ENCODE peak calls at places on chromosome 12, in four cellular contexts. Z, Y, J and S are unnamed samples.

GRCh38 chr12:5898874-5899273 is 46.2 kb downstream of the ANO2 start:
- ATAC-seq in Z (no peak), Y (no peak), J (no peak), S (no peak)

GRCh38 chr12:111404362-111405148 is 1.2 kb upstream of the SH2B3 start:
- ATAC-seq in Z (no peak), Y (peak; percentile 12), J (peak; percentile 57), S (no peak)

GRCh38 chr12:46212108-46212982 is 56.5 kb downstream of the SLC38A1 start:
- ATAC-seq in Z (no peak), Y (no peak), J (no peak), S (peak; percentile 28)

GRCh38 chr12:112005419-112006395 is 7.3 kb downstream of the TMEM116 start:
- ATAC-seq in Z (peak; percentile 88), Y (peak; percentile 88), J (peak; percentile 88), S (no peak)

GRCh38 chr12:107372229-107372658 is 278.9 kb upstream of the CRY1 start:
- ATAC-seq in Z (no peak), Y (no peak), J (no peak), S (no peak)

GRCh38 chr12:31658743-31659086 is 773 bp upstream of the ETFBKMT start:
- ATAC-seq in Z (no peak), Y (peak; percentile 5), J (peak; percentile 1), S (peak; percentile 2)

GRCh38 chr12:43063642-43064041 is 474.1 kb upstream of the PRICKLE1 start:
- ATAC-seq in Z (no peak), Y (no peak), J (no peak), S (no peak)

GRCh38 chr12:23950775-23951391 is 1.4 kb upstream of the SOX5 start:
- ATAC-seq in Z (peak; percentile 59), Y (peak; percentile 62), J (peak; percentile 77), S (peak; percentile 23)

GRCh38 chr12:71954040-71954649 is 15.5 kb downstream of the TPH2 start:
- ATAC-seq in Z (no peak), Y (no peak), J (no peak), S (no peak)

GRCh38 chr12:14621821-14622220 is 54.1 kb upstream of the PLBD1 start:
- ATAC-seq in Z (no peak), Y (no peak), J (no peak), S (no peak)

GRCh38 chr12:92905811-92906554 is 23.1 kb downstream of the EEA1 start:
- ATAC-seq in Z (no peak), Y (no peak), J (no peak), S (no peak)

GRCh38 chr12:77808534-77808933 is 22.2 kb upstream of the NAV3 start:
- ATAC-seq in Z (no peak), Y (no peak), J (no peak), S (no peak)

GRCh38 chr12:121283388-121283787 is 13.1 kb downstream of the CAMKK2 start:
- ATAC-seq in Z (no peak), Y (no peak), J (peak; percentile 31), S (no peak)

GRCh38 chr12:121107681-121108080 is 25.0 kb upstream of the P2RX7 start:
- ATAC-seq in Z (no peak), Y (no peak), J (no peak), S (no peak)

GRCh38 chr12:117025481-117026151 is 73.6 kb downstream of the TESC start:
- ATAC-seq in Z (peak; percentile 70), Y (peak; percentile 92), J (peak; percentile 96), S (peak; percentile 74)

GRCh38 chr12:87661770-87662402 is 367.3 kb downstream of the C12orf50 start:
- ATAC-seq in Z (no peak), Y (peak; percentile 92), J (no peak), S (no peak)

GRCh38 chr12:104358353-104359003 is 54.9 kb downstream of the EID3 start:
- ATAC-seq in Z (peak; percentile 83), Y (peak; percentile 96), J (peak; percentile 86), S (peak; percentile 59)

GRCh38 chr12:88617352-88617751 is 37.1 kb upstream of the KITLG start:
- ATAC-seq in Z (no peak), Y (no peak), J (no peak), S (no peak)

GRCh38 chr12:64682572-64683277 is 72.4 kb downstream of the RASSF3 start:
- ATAC-seq in Z (no peak), Y (peak; percentile 33), J (no peak), S (peak; percentile 82)

GRCh38 chr12:109167781-109168180 is 51.4 kb downstream of the ACACB start:
- ATAC-seq in Z (no peak), Y (no peak), J (no peak), S (no peak)

GRCh38 chr12:107873223-107873622 is 98.7 kb downstream of the ASCL4 start:
- ATAC-seq in Z (peak; percentile 30), Y (no peak), J (peak; percentile 45), S (no peak)

GRCh38 chr12:15532364-15532977 is 210.2 kb downstream of the PTPRO start:
- ATAC-seq in Z (no peak), Y (peak; percentile 67), J (no peak), S (no peak)

GRCh38 chr12:89863332-89863938 is 154.8 kb upstream of the ATP2B1 start:
- ATAC-seq in Z (no peak), Y (peak; percentile 46), J (no peak), S (no peak)

GRCh38 chr12:130164931-130165330 is 2.7 kb downstream of the FZD10 start:
- ATAC-seq in Z (no peak), Y (no peak), J (no peak), S (no peak)

GRCh38 chr12:52925717-52926595 is 21.1 kb upstream of the KRT8 start:
- ATAC-seq in Z (peak; percentile 85), Y (peak; percentile 76), J (peak; percentile 41), S (no peak)

GRCh38 chr12:109476807-109477184 is 304 bp downstream of the KCTD10 start:
- ATAC-seq in Z (no peak), Y (peak; percentile 4), J (peak; percentile 9), S (no peak)

GRCh38 chr12:55849616-55850015 is 6.9 kb upstream of the MMP19 start:
- ATAC-seq in Z (no peak), Y (no peak), J (no peak), S (no peak)

GRCh38 chr12:31337952-31338351 is 12.0 kb upstream of the SINHCAF start:
- ATAC-seq in Z (no peak), Y (no peak), J (no peak), S (no peak)

GRCh38 chr12:92503029-92503931 is 199.5 kb upstream of the PLEKHG7 start:
- ATAC-seq in Z (no peak), Y (peak; percentile 74), J (no peak), S (peak; percentile 40)

GRCh38 chr12:2092890-2093289 is 40.1 kb downstream of the CACNA1C start:
- ATAC-seq in Z (no peak), Y (no peak), J (no peak), S (peak; percentile 61)

GRCh38 chr12:97944576-97944975 is 482.0 kb downstream of the RMST start:
- ATAC-seq in Z (no peak), Y (no peak), J (no peak), S (no peak)

GRCh38 chr12:72523754-72524153 is 251.6 kb downstream of the TRHDE start:
- ATAC-seq in Z (no peak), Y (no peak), J (no peak), S (no peak)

GRCh38 chr12:52402873-52403510 is 3.1 kb downstream of the KRT82 start:
- ATAC-seq in Z (no peak), Y (no peak), J (no peak), S (no peak)

GRCh38 chr12:18389820-18390219 is 128.5 kb downstream of the PIK3C2G start:
- ATAC-seq in Z (no peak), Y (no peak), J (no peak), S (no peak)

GRCh38 chr12:7642287-7642686 is 23.4 kb downstream of the APOBEC1 start:
- ATAC-seq in Z (no peak), Y (no peak), J (no peak), S (no peak)

GRCh38 chr12:7638064-7638763 is 27.5 kb downstream of the APOBEC1 start:
- ATAC-seq in Z (no peak), Y (peak; percentile 6), J (peak; percentile 36), S (peak; percentile 18)

GRCh38 chr12:7642876-7643309 is 22.8 kb downstream of the APOBEC1 start:
- ATAC-seq in Z (no peak), Y (no peak), J (peak; percentile 42), S (no peak)

GRCh38 chr12:7637641-7638040 is 28.1 kb downstream of the APOBEC1 start:
- ATAC-seq in Z (no peak), Y (no peak), J (no peak), S (no peak)

DNA sequence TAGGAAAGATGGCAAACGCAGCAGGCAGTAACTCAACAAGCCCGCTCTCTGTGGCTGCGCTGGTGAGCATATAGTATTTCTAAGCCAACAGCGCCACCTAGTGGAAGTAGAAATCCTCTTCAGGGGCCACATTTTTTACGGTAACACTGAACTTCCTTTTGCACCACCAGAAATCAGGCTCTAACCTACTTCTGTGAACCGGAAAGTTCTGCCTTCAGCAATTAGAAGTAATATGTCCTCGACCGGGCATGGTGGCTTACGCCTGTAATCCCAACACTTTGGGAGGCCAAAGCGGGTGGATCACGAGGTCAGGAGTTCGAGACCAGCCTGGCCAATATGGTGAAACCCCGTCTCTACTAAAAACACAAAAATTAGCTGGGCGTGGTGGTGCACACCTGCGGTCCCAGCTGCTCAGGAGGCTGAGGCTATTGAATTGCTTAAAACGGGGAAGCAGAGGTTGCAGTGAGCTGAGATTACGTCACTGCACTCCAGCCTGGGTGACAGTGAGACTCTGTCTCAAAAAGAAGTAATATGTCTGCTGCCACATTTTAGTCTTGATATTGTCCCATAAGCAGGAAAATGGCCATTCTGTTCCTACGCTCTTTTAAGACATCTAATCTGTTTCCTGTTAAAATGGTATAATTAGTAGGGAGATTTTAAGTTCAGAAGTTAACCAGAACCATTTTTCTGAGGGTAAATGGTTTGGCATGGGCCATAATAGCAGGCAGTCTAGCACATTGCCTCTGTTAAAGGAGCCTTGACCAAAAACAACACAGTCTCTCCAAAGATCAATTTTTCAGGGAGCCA is 26.7 kb downstream of the APOBEC1 start:
- ATAC-seq in Z (peak; percentile 93), Y (peak; percentile 96), J (peak; percentile 96), S (peak; percentile 93)
- H3K4me3 ChIP-seq in Z (peak overlapping the region; percentile 43), Y (no peak overlapping the region), J (no peak overlapping the region), S (peak overlapping the region; percentile 47)

DNA sequence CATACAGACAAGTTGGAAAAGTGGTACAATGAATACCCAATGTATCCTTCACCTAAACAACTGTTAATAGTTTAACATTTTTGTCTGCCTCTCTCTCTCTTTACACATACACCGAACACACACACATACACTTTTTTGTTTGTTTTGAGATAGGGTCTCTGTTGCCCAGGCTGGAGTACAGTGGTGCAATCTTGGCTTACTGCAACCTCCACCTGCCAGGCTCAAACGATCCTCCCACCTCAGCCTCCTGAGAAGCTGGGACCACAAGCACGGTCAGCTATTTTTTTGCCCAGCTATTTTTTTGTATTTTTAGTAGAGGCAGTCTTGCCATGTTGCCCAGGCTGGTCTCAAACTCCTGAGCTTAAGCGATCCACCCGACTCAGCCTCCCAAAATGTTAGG is 16.8 kb downstream of the ZCCHC8 start:
- ATAC-seq in Z (no peak), Y (no peak), J (no peak), S (no peak)
- H3K36me3 ChIP-seq in Z (peaks cover 34% of the 10 kb centered on the region), Y (peaks cover 85% of the 10 kb centered on the region), J (peaks cover 91% of the 10 kb centered on the region), S (peaks cover 2% of the 10 kb centered on the region)

GRCh38 chr12:124205405-124205804 is 89.5 kb upstream of the RFLNA start:
- ATAC-seq in Z (no peak), Y (no peak), J (no peak), S (no peak)
- TF ChIP-seq CTCF in Z (no peak), Y (no peak), J (no peak), S (no peak)

GRCh38 chr12:131737485-131737827 is 26.6 kb downstream of the SFSWAP start:
- ATAC-seq in Z (peak; percentile 35), Y (no peak), J (no peak), S (no peak)

GRCh38 chr12:131735153-131735456 is 24.2 kb downstream of the SFSWAP start:
- ATAC-seq in Z (no peak), Y (no peak), J (no peak), S (no peak)

GRCh38 chr12:131738196-131738595 is 27.3 kb downstream of the SFSWAP start:
- ATAC-seq in Z (no peak), Y (no peak), J (no peak), S (no peak)

GRCh38 chr12:131735863-131736806 is 25.2 kb downstream of the SFSWAP start:
- ATAC-seq in Z (no peak), Y (no peak), J (no peak), S (no peak)

GRCh38 chr12:131736807-131737484 is 26.1 kb downstream of the SFSWAP start:
- ATAC-seq in Z (peak; percentile 92), Y (peak; percentile 20), J (no peak), S (no peak)
- H3K4me3 ChIP-seq in Z (no peak overlapping the region), Y (no peak overlapping the region), J (no peak overlapping the region), S (no peak overlapping the region)